ENCODE peak calls at places on chromosomes 6 and 20, in five cellular contexts. J is H9, K is neuronal stem cell, L is H1, B is trophoblast cell. Z is an unnamed sample.

GRCh38 chr6:17673543-17674254 is 33.0 kb downstream of the NUP153 start:
- DNase-seq in J (no peak), K (no peak), L (no peak), B (no peak), Z (no peak)

GRCh38 chr6:48835421-48835958 is 627.6 kb downstream of the MMUT start:
- DNase-seq in J (no peak), K (no peak), L (no peak), B (no peak), Z (peak; percentile 65)

GRCh38 chr20:53923745-53924369 is 146.5 kb downstream of the BCAS1 start:
- DNase-seq in J (no peak), K (no peak), L (no peak), B (no peak), Z (no peak)

GRCh38 chr6:115358616-115359015 is 702.1 kb downstream of the FRK start:
- DNase-seq in J (no peak), K (no peak), L (no peak), B (no peak), Z (no peak)

GRCh38 chr6:24855389-24856245 is 56.9 kb upstream of the ARMH2 start:
- DNase-seq in J (peak; percentile 61), K (peak; percentile 51), L (peak; percentile 59), B (peak; percentile 84), Z (peak; percentile 75)

GRCh38 chr6:51153109-51153508 is 334.4 kb downstream of the TFAP2B start:
- DNase-seq in J (no peak), K (no peak), L (no peak), B (no peak), Z (no peak)

GRCh38 chr6:72822691-72823090 is 200.8 kb downstream of the KCNQ5 start:
- DNase-seq in J (no peak), K (no peak), L (no peak), B (peak; percentile 50), Z (no peak)

GRCh38 chr6:134936927-134937326 is 13.0 kb downstream of the ALDH8A1 start:
- DNase-seq in J (no peak), K (no peak), L (no peak), B (peak; percentile 70), Z (peak; percentile 30)

GRCh38 chr20:14672066-14672465 is 334.7 kb upstream of the FLRT3 start:
- DNase-seq in J (no peak), K (no peak), L (no peak), B (no peak), Z (no peak)

GRCh38 chr20:45919536-45919933 is 7.6 kb upstream of the PLTP start:
- DNase-seq in J (no peak), K (no peak), L (no peak), B (no peak), Z (peak; percentile 45)

GRCh38 chr20:41411458-41411857 is 44.8 kb upstream of the EMILIN3 start:
- DNase-seq in J (no peak), K (no peak), L (no peak), B (peak; percentile 79), Z (peak; percentile 30)

GRCh38 chr20:19074828-19075516 is 137.5 kb upstream of the SLC24A3 start:
- DNase-seq in J (no peak), K (no peak), L (peak; percentile 20), B (peak; percentile 10), Z (no peak)

GRCh38 chr6:105272783-105273182 is 93.0 kb upstream of the POPDC3 start:
- DNase-seq in J (peak; percentile 66), K (no peak), L (no peak), B (peak; percentile 36), Z (no peak)

GRCh38 chr6:45650527-45651135 is 272.9 kb upstream of the SUPT3H start:
- DNase-seq in J (no peak), K (no peak), L (no peak), B (peak; percentile 75), Z (peak; percentile 88)

GRCh38 chr6:88166901-88167624 is 916 bp upstream of the CNR1 start:
- DNase-seq in J (peak; percentile 45), K (peak; percentile 21), L (peak; percentile 61), B (no peak), Z (no peak)

GRCh38 chr6:143594647-143595046 is 83.1 kb upstream of the PHACTR2 start:
- DNase-seq in J (no peak), K (no peak), L (no peak), B (no peak), Z (peak; percentile 33)

GRCh38 chr6:107128577-107128976 is 13.3 kb upstream of the BEND3 start:
- DNase-seq in J (no peak), K (no peak), L (no peak), B (no peak), Z (no peak)

GRCh38 chr6:81995548-81996289 is 243.2 kb upstream of the TENT5A start:
- DNase-seq in J (no peak), K (no peak), L (no peak), B (peak; percentile 46), Z (no peak)

GRCh38 chr20:3199206-3199605 is 5.3 kb downstream of the DDRGK1 start:
- DNase-seq in J (no peak), K (no peak), L (no peak), B (no peak), Z (no peak)

GRCh38 chr6:132712366-132712765 is 1.5 kb downstream of the VNN1 start:
- DNase-seq in J (no peak), K (no peak), L (no peak), B (no peak), Z (peak; percentile 37)

GRCh38 chr6:27837636-27838512 is 74.3 kb downstream of the OR2B2 start:
- DNase-seq in J (peak; percentile 92), K (peak; percentile 96), L (peak; percentile 87), B (peak; percentile 100), Z (peak; percentile 100)

GRCh38 chr6:27840572-27840971 is 71.6 kb downstream of the OR2B2 start:
- DNase-seq in J (no peak), K (no peak), L (no peak), B (no peak), Z (no peak)

GRCh38 chr6:27836783-27837635 is 75.2 kb downstream of the OR2B2 start:
- DNase-seq in J (peak; percentile 58), K (no peak), L (peak; percentile 56), B (peak; percentile 81), Z (peak; percentile 94)

GRCh38 chr6:27836080-27836782 is 76.0 kb downstream of the OR2B2 start:
- DNase-seq in J (no peak), K (no peak), L (peak; percentile 28), B (no peak), Z (no peak)

DNA sequence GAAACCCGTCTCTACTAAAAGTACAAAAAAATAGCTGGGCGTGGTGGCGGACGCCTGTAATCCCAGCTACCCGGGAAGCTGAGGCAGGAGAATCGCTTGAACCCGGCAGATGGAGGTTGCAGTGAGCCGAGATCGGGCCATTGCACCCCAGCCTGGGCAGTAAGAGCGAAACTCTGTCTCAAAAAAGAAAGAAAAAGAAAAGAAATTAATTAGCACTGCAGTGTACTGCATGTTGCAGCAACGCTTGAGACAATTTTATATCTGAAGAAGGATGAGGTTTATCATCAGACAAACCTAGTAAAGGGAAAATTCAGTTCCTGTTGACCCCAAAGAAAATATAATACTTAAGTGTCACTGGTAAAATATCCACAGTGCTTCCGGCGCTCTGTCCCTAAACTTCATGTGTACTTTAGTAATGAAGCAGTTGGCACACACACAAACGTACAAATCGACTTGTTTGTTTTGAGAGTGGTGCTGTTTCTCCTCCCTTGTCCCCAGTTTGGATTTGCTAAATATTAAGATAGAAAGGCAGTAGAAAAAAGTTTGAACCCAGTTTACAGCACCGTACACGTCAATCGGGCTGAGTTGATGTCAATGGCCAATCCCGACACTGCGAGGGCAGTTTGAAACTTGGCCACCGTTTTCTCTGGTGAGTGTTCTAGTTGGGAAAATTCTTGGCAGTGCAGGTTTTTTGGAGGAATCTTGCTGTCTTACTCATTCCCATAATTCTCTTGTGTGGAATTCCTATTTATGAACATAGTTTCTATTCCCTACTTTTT is 72.7 kb downstream of the OR2B2 start:
- DNase-seq in J (no peak), K (no peak), L (no peak), B (peak; percentile 50), Z (peak; percentile 72)
- H2BK12ac ChIP-seq in J (no peak overlapping the region), K (no peak overlapping the region), L (no peak overlapping the region), B (peak overlapping the region; percentile 71), Z (no peak overlapping the region)

DNA sequence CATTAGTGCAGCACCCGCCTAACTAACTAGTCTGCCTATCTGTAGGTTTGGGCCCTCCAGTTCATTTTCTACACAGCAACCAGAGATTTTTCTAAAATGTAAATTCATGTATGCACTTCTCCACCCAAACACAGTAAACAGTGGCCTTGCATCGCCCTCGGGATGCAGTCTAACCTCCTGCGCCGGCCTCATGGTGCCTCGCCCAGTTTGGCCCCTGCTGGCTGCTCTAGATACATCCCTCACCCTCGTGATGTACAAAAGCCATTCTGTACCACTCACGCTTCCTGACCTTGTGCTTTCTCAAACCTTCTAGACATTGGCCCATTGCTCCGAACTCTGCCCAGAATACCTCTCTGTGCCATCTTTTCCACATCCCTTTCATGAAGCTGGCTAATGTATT is 53.8 kb upstream of the VSTM2L start:
- DNase-seq in J (no peak), K (no peak), L (no peak), B (no peak), Z (no peak)
- H2BK12ac ChIP-seq in J (no peak overlapping the region), K (no peak overlapping the region), L (no peak overlapping the region), B (no peak overlapping the region), Z (no peak overlapping the region)

GRCh38 chr20:8400461-8400860 is 268.4 kb downstream of the PLCB1 start:
- DNase-seq in J (no peak), K (no peak), L (no peak), B (no peak), Z (no peak)
- H2BK12ac ChIP-seq in J (no peak overlapping the region), K (no peak overlapping the region), L (no peak overlapping the region), B (no peak overlapping the region), Z (no peak overlapping the region)

GRCh38 chr6:53348436-53349208 is at the start of gene ELOVL5:
- DNase-seq in J (peak; percentile 94), K (peak; percentile 92), L (peak; percentile 97), B (peak; percentile 100), Z (peak; percentile 99)

GRCh38 chr6:53344993-53345392 is 3.8 kb downstream of the ELOVL5 start:
- DNase-seq in J (no peak), K (no peak), L (no peak), B (no peak), Z (no peak)

GRCh38 chr6:53347921-53348435 is 772 bp downstream of the ELOVL5 start:
- DNase-seq in J (peak; percentile 56), K (peak; percentile 70), L (peak; percentile 79), B (peak; percentile 57), Z (peak; percentile 84)

GRCh38 chr6:53349209-53349693 is 501 bp upstream of the ELOVL5 start:
- DNase-seq in J (no peak), K (no peak), L (no peak), B (no peak), Z (no peak)

GRCh38 chr6:53347250-53347920 is 1.4 kb downstream of the ELOVL5 start:
- DNase-seq in J (no peak), K (peak; percentile 3), L (no peak), B (peak; percentile 44), Z (peak; percentile 51)
- H2BK12ac ChIP-seq in J (no peak overlapping the region), K (no peak overlapping the region), L (peak overlapping the region; percentile 55), B (no peak overlapping the region), Z (no peak overlapping the region)

GRCh38 chr6:33947047-33947446 is 143.2 kb upstream of the MLN start:
- DNase-seq in J (no peak), K (no peak), L (no peak), B (no peak), Z (no peak)
- H2BK12ac ChIP-seq in J (no peak overlapping the region), K (no peak overlapping the region), L (no peak overlapping the region), B (no peak overlapping the region), Z (no peak overlapping the region)

GRCh38 chr20:61817575-61817974 is 248.1 kb downstream of the TAF4 start:
- DNase-seq in J (no peak), K (no peak), L (no peak), B (no peak), Z (no peak)
- H2BK12ac ChIP-seq in J (no peak overlapping the region), K (peak overlapping the region; percentile 65), L (no peak overlapping the region), B (no peak overlapping the region), Z (no peak overlapping the region)

GRCh38 chr6:90095145-90095544 is 200.9 kb downstream of the GJA10 start:
- DNase-seq in J (no peak), K (no peak), L (no peak), B (no peak), Z (no peak)
- H2BK12ac ChIP-seq in J (no peak overlapping the region), K (no peak overlapping the region), L (no peak overlapping the region), B (no peak overlapping the region), Z (no peak overlapping the region)